ENCODE peak calls at places on chromosomes 5 and 9, in ten cellular contexts. One of them, this sample, is unnamed.

GRCh38 chr9:31304576-31304975 is 1079.9 kb upstream of the ACO1 start:
- DNase-seq in dorsolateral prefrontal cortex: no peak
- DNase-seq in AG09319: no peak
- DNase-seq in globus pallidus: no peak
- DNase-seq in stimulated activated CD4-positive, alpha-beta T cell treated with anti-CD3 and anti-CD28 coated beads, Interleukin-1b, Interleukin-23, amount 100 ng/mL, for 24 hours: no peak
- DNase-seq in left kidney: no peak
- DNase-seq in GM06990: no peak
- DNase-seq in frontal cortex: no peak
- DNase-seq in NCI-H1092 treated with DMSO at 0.1 percent for 48 hours: no peak
- DNase-seq in kidney: no peak
- DNase-seq in this sample: no peak

GRCh38 chr9:34413229-34413852 is 36.6 kb upstream of the MYORG start:
- DNase-seq in dorsolateral prefrontal cortex: peak; percentile 56
- DNase-seq in AG09319: no peak
- DNase-seq in globus pallidus: peak; percentile 65
- DNase-seq in stimulated activated CD4-positive, alpha-beta T cell treated with anti-CD3 and anti-CD28 coated beads, Interleukin-1b, Interleukin-23, amount 100 ng/mL, for 24 hours: no peak
- DNase-seq in left kidney: peak; percentile 94
- DNase-seq in GM06990: no peak
- DNase-seq in frontal cortex: no peak
- DNase-seq in NCI-H1092 treated with DMSO at 0.1 percent for 48 hours: no peak
- DNase-seq in kidney: no peak
- DNase-seq in this sample: no peak

GRCh38 chr5:72015103-72015548 is 92.1 kb upstream of the MAP1B start:
- DNase-seq in dorsolateral prefrontal cortex: peak; percentile 82
- DNase-seq in AG09319: no peak
- DNase-seq in globus pallidus: peak; percentile 85
- DNase-seq in stimulated activated CD4-positive, alpha-beta T cell treated with anti-CD3 and anti-CD28 coated beads, Interleukin-1b, Interleukin-23, amount 100 ng/mL, for 24 hours: no peak
- DNase-seq in left kidney: peak; percentile 20
- DNase-seq in GM06990: no peak
- DNase-seq in frontal cortex: peak; percentile 5
- DNase-seq in NCI-H1092 treated with DMSO at 0.1 percent for 48 hours: peak; percentile 73
- DNase-seq in kidney: peak; percentile 64
- DNase-seq in this sample: no peak

GRCh38 chr5:173833200-173833599 is 54.9 kb upstream of the CPEB4 start:
- DNase-seq in dorsolateral prefrontal cortex: no peak
- DNase-seq in AG09319: no peak
- DNase-seq in globus pallidus: no peak
- DNase-seq in stimulated activated CD4-positive, alpha-beta T cell treated with anti-CD3 and anti-CD28 coated beads, Interleukin-1b, Interleukin-23, amount 100 ng/mL, for 24 hours: no peak
- DNase-seq in left kidney: peak; percentile 51
- DNase-seq in GM06990: no peak
- DNase-seq in frontal cortex: no peak
- DNase-seq in NCI-H1092 treated with DMSO at 0.1 percent for 48 hours: no peak
- DNase-seq in kidney: no peak
- DNase-seq in this sample: no peak

GRCh38 chr9:112719696-112720095 is 1.8 kb upstream of the INIP start:
- DNase-seq in dorsolateral prefrontal cortex: no peak
- DNase-seq in AG09319: no peak
- DNase-seq in globus pallidus: no peak
- DNase-seq in stimulated activated CD4-positive, alpha-beta T cell treated with anti-CD3 and anti-CD28 coated beads, Interleukin-1b, Interleukin-23, amount 100 ng/mL, for 24 hours: no peak
- DNase-seq in left kidney: no peak
- DNase-seq in GM06990: no peak
- DNase-seq in frontal cortex: no peak
- DNase-seq in NCI-H1092 treated with DMSO at 0.1 percent for 48 hours: no peak
- DNase-seq in kidney: no peak
- DNase-seq in this sample: no peak

GRCh38 chr9:94937214-94937903 is 210.9 kb downstream of the AOPEP start:
- DNase-seq in dorsolateral prefrontal cortex: no peak
- DNase-seq in AG09319: peak; percentile 79
- DNase-seq in globus pallidus: no peak
- DNase-seq in stimulated activated CD4-positive, alpha-beta T cell treated with anti-CD3 and anti-CD28 coated beads, Interleukin-1b, Interleukin-23, amount 100 ng/mL, for 24 hours: no peak
- DNase-seq in left kidney: no peak
- DNase-seq in GM06990: no peak
- DNase-seq in frontal cortex: no peak
- DNase-seq in NCI-H1092 treated with DMSO at 0.1 percent for 48 hours: no peak
- DNase-seq in kidney: no peak
- DNase-seq in this sample: no peak

GRCh38 chr5:176364765-176365662 is at the start of gene ARL10:
- DNase-seq in dorsolateral prefrontal cortex: peak; percentile 79
- DNase-seq in AG09319: no peak
- DNase-seq in globus pallidus: peak; percentile 31
- DNase-seq in stimulated activated CD4-positive, alpha-beta T cell treated with anti-CD3 and anti-CD28 coated beads, Interleukin-1b, Interleukin-23, amount 100 ng/mL, for 24 hours: peak; percentile 55
- DNase-seq in left kidney: peak; percentile 76
- DNase-seq in GM06990: peak; percentile 73
- DNase-seq in frontal cortex: peak; percentile 72
- DNase-seq in NCI-H1092 treated with DMSO at 0.1 percent for 48 hours: peak; percentile 3
- DNase-seq in kidney: no peak
- DNase-seq in this sample: peak; percentile 84

GRCh38 chr5:74596930-74597329 is 43.6 kb downstream of the ENC1 start:
- DNase-seq in dorsolateral prefrontal cortex: no peak
- DNase-seq in AG09319: no peak
- DNase-seq in globus pallidus: no peak
- DNase-seq in stimulated activated CD4-positive, alpha-beta T cell treated with anti-CD3 and anti-CD28 coated beads, Interleukin-1b, Interleukin-23, amount 100 ng/mL, for 24 hours: no peak
- DNase-seq in left kidney: peak; percentile 39
- DNase-seq in GM06990: no peak
- DNase-seq in frontal cortex: no peak
- DNase-seq in NCI-H1092 treated with DMSO at 0.1 percent for 48 hours: no peak
- DNase-seq in kidney: no peak
- DNase-seq in this sample: no peak

GRCh38 chr5:168227001-168227400 is 64.4 kb upstream of the WWC1 start:
- DNase-seq in dorsolateral prefrontal cortex: no peak
- DNase-seq in AG09319: no peak
- DNase-seq in globus pallidus: no peak
- DNase-seq in stimulated activated CD4-positive, alpha-beta T cell treated with anti-CD3 and anti-CD28 coated beads, Interleukin-1b, Interleukin-23, amount 100 ng/mL, for 24 hours: no peak
- DNase-seq in left kidney: no peak
- DNase-seq in GM06990: no peak
- DNase-seq in frontal cortex: no peak
- DNase-seq in NCI-H1092 treated with DMSO at 0.1 percent for 48 hours: no peak
- DNase-seq in kidney: no peak
- DNase-seq in this sample: no peak

GRCh38 chr5:127938746-127939145 is 144.8 kb upstream of the SLC12A2 start:
- DNase-seq in dorsolateral prefrontal cortex: no peak
- DNase-seq in AG09319: no peak
- DNase-seq in globus pallidus: no peak
- DNase-seq in stimulated activated CD4-positive, alpha-beta T cell treated with anti-CD3 and anti-CD28 coated beads, Interleukin-1b, Interleukin-23, amount 100 ng/mL, for 24 hours: no peak
- DNase-seq in left kidney: no peak
- DNase-seq in GM06990: no peak
- DNase-seq in frontal cortex: no peak
- DNase-seq in NCI-H1092 treated with DMSO at 0.1 percent for 48 hours: peak; percentile 37
- DNase-seq in kidney: no peak
- DNase-seq in this sample: no peak

GRCh38 chr5:78799254-78800017 is 150.9 kb upstream of the LHFPL2 start:
- DNase-seq in dorsolateral prefrontal cortex: no peak
- DNase-seq in AG09319: no peak
- DNase-seq in globus pallidus: no peak
- DNase-seq in stimulated activated CD4-positive, alpha-beta T cell treated with anti-CD3 and anti-CD28 coated beads, Interleukin-1b, Interleukin-23, amount 100 ng/mL, for 24 hours: no peak
- DNase-seq in left kidney: no peak
- DNase-seq in GM06990: no peak
- DNase-seq in frontal cortex: no peak
- DNase-seq in NCI-H1092 treated with DMSO at 0.1 percent for 48 hours: no peak
- DNase-seq in kidney: no peak
- DNase-seq in this sample: no peak

GRCh38 chr5:173283318-173284288 is 44.6 kb downstream of the STC2 start:
- DNase-seq in dorsolateral prefrontal cortex: peak; percentile 83
- DNase-seq in AG09319: no peak
- DNase-seq in globus pallidus: peak; percentile 46
- DNase-seq in stimulated activated CD4-positive, alpha-beta T cell treated with anti-CD3 and anti-CD28 coated beads, Interleukin-1b, Interleukin-23, amount 100 ng/mL, for 24 hours: peak; percentile 62
- DNase-seq in left kidney: peak; percentile 91
- DNase-seq in GM06990: peak; percentile 72
- DNase-seq in frontal cortex: peak; percentile 58
- DNase-seq in NCI-H1092 treated with DMSO at 0.1 percent for 48 hours: peak; percentile 58
- DNase-seq in kidney: peak; percentile 89
- DNase-seq in this sample: peak; percentile 86

GRCh38 chr5:53482717-53483638 is 2.5 kb downstream of the FST start:
- DNase-seq in dorsolateral prefrontal cortex: no peak
- DNase-seq in AG09319: no peak
- DNase-seq in globus pallidus: no peak
- DNase-seq in stimulated activated CD4-positive, alpha-beta T cell treated with anti-CD3 and anti-CD28 coated beads, Interleukin-1b, Interleukin-23, amount 100 ng/mL, for 24 hours: no peak
- DNase-seq in left kidney: peak; percentile 84
- DNase-seq in GM06990: peak; percentile 28
- DNase-seq in frontal cortex: no peak
- DNase-seq in NCI-H1092 treated with DMSO at 0.1 percent for 48 hours: no peak
- DNase-seq in kidney: peak; percentile 75
- DNase-seq in this sample: no peak

GRCh38 chr9:94270009-94270408 is 10.9 kb downstream of the ZNF169 start:
- DNase-seq in dorsolateral prefrontal cortex: no peak
- DNase-seq in AG09319: no peak
- DNase-seq in globus pallidus: no peak
- DNase-seq in stimulated activated CD4-positive, alpha-beta T cell treated with anti-CD3 and anti-CD28 coated beads, Interleukin-1b, Interleukin-23, amount 100 ng/mL, for 24 hours: no peak
- DNase-seq in left kidney: no peak
- DNase-seq in GM06990: no peak
- DNase-seq in frontal cortex: no peak
- DNase-seq in NCI-H1092 treated with DMSO at 0.1 percent for 48 hours: no peak
- DNase-seq in kidney: no peak
- DNase-seq in this sample: no peak

GRCh38 chr5:93924628-93925027 is 183.2 kb upstream of the POU5F2 start:
- DNase-seq in dorsolateral prefrontal cortex: no peak
- DNase-seq in AG09319: no peak
- DNase-seq in globus pallidus: no peak
- DNase-seq in stimulated activated CD4-positive, alpha-beta T cell treated with anti-CD3 and anti-CD28 coated beads, Interleukin-1b, Interleukin-23, amount 100 ng/mL, for 24 hours: no peak
- DNase-seq in left kidney: no peak
- DNase-seq in GM06990: no peak
- DNase-seq in frontal cortex: no peak
- DNase-seq in NCI-H1092 treated with DMSO at 0.1 percent for 48 hours: no peak
- DNase-seq in kidney: no peak
- DNase-seq in this sample: no peak

GRCh38 chr5:157308826-157309465 is 43.0 kb downstream of the CYFIP2 start:
- DNase-seq in dorsolateral prefrontal cortex: no peak
- DNase-seq in AG09319: no peak
- DNase-seq in globus pallidus: no peak
- DNase-seq in stimulated activated CD4-positive, alpha-beta T cell treated with anti-CD3 and anti-CD28 coated beads, Interleukin-1b, Interleukin-23, amount 100 ng/mL, for 24 hours: no peak
- DNase-seq in left kidney: no peak
- DNase-seq in GM06990: no peak
- DNase-seq in frontal cortex: no peak
- DNase-seq in NCI-H1092 treated with DMSO at 0.1 percent for 48 hours: no peak
- DNase-seq in kidney: no peak
- DNase-seq in this sample: no peak

GRCh38 chr5:73454379-73455036 is 5.9 kb upstream of the FOXD1 start:
- DNase-seq in dorsolateral prefrontal cortex: no peak
- DNase-seq in AG09319: peak; percentile 23
- DNase-seq in globus pallidus: no peak
- DNase-seq in stimulated activated CD4-positive, alpha-beta T cell treated with anti-CD3 and anti-CD28 coated beads, Interleukin-1b, Interleukin-23, amount 100 ng/mL, for 24 hours: no peak
- DNase-seq in left kidney: peak; percentile 92
- DNase-seq in GM06990: no peak
- DNase-seq in frontal cortex: no peak
- DNase-seq in NCI-H1092 treated with DMSO at 0.1 percent for 48 hours: peak; percentile 43
- DNase-seq in kidney: no peak
- DNase-seq in this sample: no peak

GRCh38 chr9:114272739-114273431 is 50.0 kb upstream of the ORM1 start:
- DNase-seq in dorsolateral prefrontal cortex: peak; percentile 19
- DNase-seq in AG09319: no peak
- DNase-seq in globus pallidus: no peak
- DNase-seq in stimulated activated CD4-positive, alpha-beta T cell treated with anti-CD3 and anti-CD28 coated beads, Interleukin-1b, Interleukin-23, amount 100 ng/mL, for 24 hours: no peak
- DNase-seq in left kidney: no peak
- DNase-seq in GM06990: no peak
- DNase-seq in frontal cortex: no peak
- DNase-seq in NCI-H1092 treated with DMSO at 0.1 percent for 48 hours: no peak
- DNase-seq in kidney: peak; percentile 45
- DNase-seq in this sample: peak; percentile 24

GRCh38 chr9:17783227-17783626 is 204.4 kb downstream of the SH3GL2 start:
- DNase-seq in dorsolateral prefrontal cortex: no peak
- DNase-seq in AG09319: no peak
- DNase-seq in globus pallidus: no peak
- DNase-seq in stimulated activated CD4-positive, alpha-beta T cell treated with anti-CD3 and anti-CD28 coated beads, Interleukin-1b, Interleukin-23, amount 100 ng/mL, for 24 hours: no peak
- DNase-seq in left kidney: no peak
- DNase-seq in GM06990: no peak
- DNase-seq in frontal cortex: no peak
- DNase-seq in NCI-H1092 treated with DMSO at 0.1 percent for 48 hours: no peak
- DNase-seq in kidney: no peak
- DNase-seq in this sample: no peak

GRCh38 chr5:157828949-157829639 is 29.9 kb downstream of the CLINT1 start:
- DNase-seq in dorsolateral prefrontal cortex: no peak
- DNase-seq in AG09319: no peak
- DNase-seq in globus pallidus: no peak
- DNase-seq in stimulated activated CD4-positive, alpha-beta T cell treated with anti-CD3 and anti-CD28 coated beads, Interleukin-1b, Interleukin-23, amount 100 ng/mL, for 24 hours: no peak
- DNase-seq in left kidney: no peak
- DNase-seq in GM06990: no peak
- DNase-seq in frontal cortex: no peak
- DNase-seq in NCI-H1092 treated with DMSO at 0.1 percent for 48 hours: no peak
- DNase-seq in kidney: no peak
- DNase-seq in this sample: no peak

GRCh38 chr9:4126184-4126865 is 173.5 kb downstream of the GLIS3 start:
- DNase-seq in dorsolateral prefrontal cortex: no peak
- DNase-seq in AG09319: no peak
- DNase-seq in globus pallidus: no peak
- DNase-seq in stimulated activated CD4-positive, alpha-beta T cell treated with anti-CD3 and anti-CD28 coated beads, Interleukin-1b, Interleukin-23, amount 100 ng/mL, for 24 hours: no peak
- DNase-seq in left kidney: no peak
- DNase-seq in GM06990: no peak
- DNase-seq in frontal cortex: no peak
- DNase-seq in NCI-H1092 treated with DMSO at 0.1 percent for 48 hours: no peak
- DNase-seq in kidney: no peak
- DNase-seq in this sample: no peak

GRCh38 chr9:85610074-85610855 is 131.5 kb downstream of the AGTPBP1 start:
- DNase-seq in dorsolateral prefrontal cortex: no peak
- DNase-seq in AG09319: peak; percentile 62
- DNase-seq in globus pallidus: peak; percentile 96
- DNase-seq in stimulated activated CD4-positive, alpha-beta T cell treated with anti-CD3 and anti-CD28 coated beads, Interleukin-1b, Interleukin-23, amount 100 ng/mL, for 24 hours: no peak
- DNase-seq in left kidney: peak; percentile 91
- DNase-seq in GM06990: peak; percentile 48
- DNase-seq in frontal cortex: peak; percentile 49
- DNase-seq in NCI-H1092 treated with DMSO at 0.1 percent for 48 hours: peak; percentile 78
- DNase-seq in kidney: no peak
- DNase-seq in this sample: no peak

GRCh38 chr5:126461838-126462237 is 38.6 kb downstream of the GRAMD2B start:
- DNase-seq in dorsolateral prefrontal cortex: no peak
- DNase-seq in AG09319: no peak
- DNase-seq in globus pallidus: no peak
- DNase-seq in stimulated activated CD4-positive, alpha-beta T cell treated with anti-CD3 and anti-CD28 coated beads, Interleukin-1b, Interleukin-23, amount 100 ng/mL, for 24 hours: no peak
- DNase-seq in left kidney: no peak
- DNase-seq in GM06990: no peak
- DNase-seq in frontal cortex: no peak
- DNase-seq in NCI-H1092 treated with DMSO at 0.1 percent for 48 hours: no peak
- DNase-seq in kidney: no peak
- DNase-seq in this sample: no peak

GRCh38 chr5:53109041-53109435 is 519 bp downstream of the MOCS2 start:
- DNase-seq in dorsolateral prefrontal cortex: no peak
- DNase-seq in AG09319: no peak
- DNase-seq in globus pallidus: peak; percentile 35
- DNase-seq in stimulated activated CD4-positive, alpha-beta T cell treated with anti-CD3 and anti-CD28 coated beads, Interleukin-1b, Interleukin-23, amount 100 ng/mL, for 24 hours: no peak
- DNase-seq in left kidney: peak; percentile 46
- DNase-seq in GM06990: no peak
- DNase-seq in frontal cortex: peak; percentile 7
- DNase-seq in NCI-H1092 treated with DMSO at 0.1 percent for 48 hours: no peak
- DNase-seq in kidney: no peak
- DNase-seq in this sample: no peak